ENCODE peak calls at places on chromosomes 11 and 22, in six cellular contexts. F is HL-60; E is Caki2; L is WERI-Rb-1; O is activated CD4-positive, alpha-beta T cell treated with anti-CD3 and anti-CD28 coated beads, Interleukin-2, amount 10 ng/mL, durations not matched to agents 7 days and 5 days; Z is ovary. T is an unnamed sample.

GRCh38 chr11:8886332-8886731 is 24.7 kb upstream of the AKIP1 start:
- DNase-seq in F (no peak), E (no peak), L (no peak), O (no peak), Z (no peak), T (no peak)

GRCh38 chr22:26431151-26431995 is 2.3 kb downstream of the ASPHD2 start:
- DNase-seq in F (no peak), E (no peak), L (no peak), O (no peak), Z (no peak), T (no peak)

GRCh38 chr22:42820075-42820763 is 36.9 kb downstream of the ARFGAP3 start:
- DNase-seq in F (no peak), E (peak), L (no peak), O (peak), Z (no peak), T (no peak)

GRCh38 chr11:82895437-82896091 is 4.7 kb downstream of the PRCP start:
- DNase-seq in F (no peak), E (no peak), L (no peak), O (no peak), Z (no peak), T (peak)

GRCh38 chr11:131404010-131404409 is 33.6 kb downstream of the NTM start:
- DNase-seq in F (no peak), E (no peak), L (no peak), O (no peak), Z (no peak), T (no peak)

GRCh38 chr11:94801866-94802460 is 33.8 kb downstream of the AMOTL1 start:
- DNase-seq in F (no peak), E (no peak), L (no peak), O (no peak), Z (no peak), T (no peak)

GRCh38 chr11:7579226-7579825 is 65.5 kb downstream of the PPFIBP2 start:
- DNase-seq in F (no peak), E (no peak), L (no peak), O (no peak), Z (no peak), T (no peak)

GRCh38 chr11:129236850-129237249 is 44.7 kb upstream of the ARHGAP32 start:
- DNase-seq in F (no peak), E (no peak), L (no peak), O (no peak), Z (no peak), T (no peak)

GRCh38 chr11:67464411-67465189 is 4.5 kb downstream of the TMEM134 start:
- DNase-seq in F (peak), E (peak), L (no peak), O (peak), Z (peak), T (no peak)

GRCh38 chr11:116517584-116517983 is 255.2 kb downstream of the BUD13 start:
- DNase-seq in F (no peak), E (no peak), L (no peak), O (no peak), Z (no peak), T (no peak)

GRCh38 chr22:44363214-44363979 is 50.6 kb upstream of the SHISAL1 start:
- DNase-seq in F (no peak), E (peak), L (no peak), O (no peak), Z (peak), T (no peak)

GRCh38 chr11:72230764-72231365 is 6.3 kb downstream of the INPPL1 start:
- DNase-seq in F (no peak), E (no peak), L (no peak), O (no peak), Z (no peak), T (no peak)

GRCh38 chr11:126528075-126528474 is 172.6 kb downstream of the ST3GAL4 start:
- DNase-seq in F (no peak), E (no peak), L (no peak), O (no peak), Z (no peak), T (no peak)

GRCh38 chr22:50115693-50116092 is 25.9 kb downstream of the MOV10L1 start:
- DNase-seq in F (no peak), E (no peak), L (no peak), O (no peak), Z (peak), T (no peak)

GRCh38 chr11:77147036-77147315 is 18.9 kb downstream of the MYO7A start:
- DNase-seq in F (no peak), E (no peak), L (no peak), O (no peak), Z (no peak), T (no peak)

GRCh38 chr11:3161720-3162409 is 3.2 kb downstream of the OSBPL5 start:
- DNase-seq in F (no peak), E (no peak), L (no peak), O (no peak), Z (peak), T (no peak)

GRCh38 chr11:86738615-86739014 is 61.7 kb upstream of the PRSS23 start:
- DNase-seq in F (no peak), E (no peak), L (no peak), O (no peak), Z (no peak), T (no peak)

GRCh38 chr11:87097582-87097981 is 59.8 kb downstream of the TMEM135 start:
- DNase-seq in F (peak), E (peak), L (peak), O (peak), Z (no peak), T (peak)

GRCh38 chr11:87037450-87038234 is at the start of gene TMEM135:
- DNase-seq in F (peak), E (peak), L (peak), O (peak), Z (peak), T (peak)

T was measured in SIG-M5.